ENCODE peak calls at places on chromosomes 2 and 18, in four cellular contexts. S, N, K and E are unnamed samples.
A peak's percentile ranks its signal among the peaks of the same experiment; 100 is the strongest.

GRCh38 chr2:98236935-98237334 is 109.3 kb upstream of the CNGA3 start:
- DNase-seq in S (no peak), N (no peak), K (no peak), E (no peak)

GRCh38 chr2:169673106-169673505 is 21.1 kb downstream of the CFAP210 start:
- DNase-seq in S (no peak), N (no peak), K (no peak), E (no peak)

GRCh38 chr18:9665311-9665710 is 42.8 kb upstream of the RAB31 start:
- DNase-seq in S (no peak), N (no peak), K (no peak), E (no peak)

GRCh38 chr2:62475172-62476011 is 30.6 kb downstream of the TMEM17 start:
- DNase-seq in S (no peak), N (no peak), K (no peak), E (no peak)

GRCh38 chr2:160321025-160321424 is 121.0 kb upstream of the ITGB6 start:
- DNase-seq in S (no peak), N (peak; percentile 43), K (no peak), E (no peak)

GRCh38 chr2:15941483-15941853 is 1.1 kb downstream of the MYCN start:
- DNase-seq in S (no peak), N (no peak), K (no peak), E (no peak)

GRCh38 chr2:149994057-149994728 is 406.6 kb upstream of the MMADHC start:
- DNase-seq in S (no peak), N (no peak), K (no peak), E (peak; percentile 23)

GRCh38 chr2:100405403-100406119 is 11.9 kb downstream of the CHST10 start:
- DNase-seq in S (no peak), N (no peak), K (no peak), E (no peak)

GRCh38 chr2:168920504-168921157 is 19.5 kb downstream of the G6PC2 start:
- DNase-seq in S (peak; percentile 65), N (no peak), K (no peak), E (no peak)

GRCh38 chr2:129133692-129134641 is 815.3 kb upstream of the HS6ST1 start:
- DNase-seq in S (no peak), N (no peak), K (no peak), E (peak; percentile 33)

GRCh38 chr18:77066689-77067088 is 65.9 kb downstream of the MBP start:
- DNase-seq in S (no peak), N (no peak), K (no peak), E (no peak)

GRCh38 chr2:79993144-79993543 is 311.4 kb downstream of the LRRTM1 start:
- DNase-seq in S (no peak), N (no peak), K (no peak), E (no peak)

GRCh38 chr18:12085136-12085535 is 8.5 kb upstream of the ANKRD62 start:
- DNase-seq in S (no peak), N (no peak), K (no peak), E (no peak)

GRCh38 chr2:68832161-68832869 is 38.9 kb downstream of the BMP10 start:
- DNase-seq in S (no peak), N (peak; percentile 67), K (peak; percentile 78), E (no peak)

GRCh38 chr2:235191933-235192332 is 240.1 kb downstream of the SH3BP4 start:
- DNase-seq in S (no peak), N (no peak), K (no peak), E (no peak)

GRCh38 chr2:1378456-1379150 is 34.7 kb upstream of the TPO start:
- DNase-seq in S (no peak), N (no peak), K (no peak), E (no peak)

GRCh38 chr2:181806039-181806392 is 85.5 kb upstream of the ITPRID2 start:
- DNase-seq in S (no peak), N (no peak), K (no peak), E (no peak)

GRCh38 chr2:23658466-23658942 is 268.4 kb downstream of the ATAD2B start:
- DNase-seq in S (no peak), N (no peak), K (peak; percentile 35), E (no peak)

GRCh38 chr18:13454363-13455150 is 236.0 kb downstream of the LDLRAD4 start:
- DNase-seq in S (no peak), N (no peak), K (no peak), E (no peak)

GRCh38 chr2:233369462-233369861 is 15.2 kb downstream of the DGKD start:
- DNase-seq in S (no peak), N (no peak), K (no peak), E (no peak)